ENCODE peak calls at places on chromosomes 2 and 18, in seven cellular contexts. J is mammary epithelial cell, V is SK-N-SH, S is K562, D is neural progenitor cell, N is DND-41, Y is osteoblast. T is an unnamed sample. For H3K9me3, the result is how much of the 10 kb centered on the place peaks cover.

GRCh38 chr2:71608034-71608433 is 154.7 kb downstream of the DYSF start:
- DNase-seq in V (peak), S (no peak), Y (no peak), J (no peak), D (no peak), N (no peak), T (no peak)

GRCh38 chr2:237196866-237197618 is 111.4 kb downstream of the COPS8 start:
- DNase-seq in Y (peak), V (no peak), D (no peak), N (no peak), J (peak), S (peak), T (peak)

GRCh38 chr18:6940451-6940970 is 177.1 kb downstream of the LAMA1 start:
- DNase-seq in N (no peak), S (no peak), Y (no peak), V (no peak), J (no peak), D (no peak), T (no peak)

GRCh38 chr2:10204326-10205200 is 82.0 kb downstream of the RRM2 start:
- DNase-seq in J (no peak), V (peak), Y (peak), S (no peak), D (peak), N (no peak), T (no peak)

GRCh38 chr2:200306969-200307811 is 697 bp downstream of the SPATS2L start:
- DNase-seq in J (peak), V (peak), Y (peak), N (no peak), S (peak), D (peak), T (peak)

GRCh38 chr18:56516769-56517168 is 121.6 kb downstream of the TXNL1 start:
- DNase-seq in D (no peak), N (no peak), Y (peak), J (peak), S (no peak), V (no peak), T (no peak)

GRCh38 chr2:103788346-103788745 is 1026.5 kb downstream of the TMEM182 start:
- DNase-seq in V (no peak), J (no peak), D (peak), S (no peak), Y (no peak), N (no peak), T (no peak)

GRCh38 chr18:34783485-34783884 is 73.4 kb downstream of the DTNA start:
- DNase-seq in Y (peak), D (no peak), S (no peak), J (no peak), N (no peak), V (no peak), T (no peak)

GRCh38 chr2:63668000-63668399 is 79.2 kb downstream of the MDH1 start:
- DNase-seq in V (no peak), N (no peak), J (no peak), D (no peak), Y (no peak), S (no peak), T (no peak)

GRCh38 chr2:3738454-3738853 is 35.1 kb downstream of the DCDC2C start:
- DNase-seq in J (no peak), Y (no peak), S (peak), V (peak), D (peak), N (peak), T (peak)

GRCh38 chr2:240997856-240998705 is at the start of gene SNED1:
- DNase-seq in Y (peak), J (peak), S (peak), V (peak), N (no peak), D (peak), T (peak)

GRCh38 chr2:26946841-26947784 is 23.3 kb upstream of the MAPRE3 start:
- DNase-seq in S (peak), J (peak), D (no peak), V (peak), N (no peak), Y (no peak), T (peak)

GRCh38 chr2:103959174-103960125 is 894.5 kb upstream of the POU3F3 start:
- DNase-seq in N (peak), V (peak), Y (no peak), D (peak), S (peak), J (no peak), T (no peak)

GRCh38 chr2:95032868-95033603 is 7.5 kb downstream of the MAL start:
- DNase-seq in D (no peak), V (no peak), Y (peak), S (no peak), J (no peak), N (no peak), T (no peak)

GRCh38 chr2:88720399-88720798 is 28.9 kb downstream of the RPIA start:
- DNase-seq in J (no peak), Y (no peak), D (no peak), N (no peak), S (no peak), V (no peak), T (no peak)

GRCh38 chr2:216371756-216372702 is at the start of gene MARCHF4:
- DNase-seq in N (peak), J (peak), S (peak), V (peak), Y (peak), D (peak), T (peak)

GRCh38 chr18:45850021-45850420 is 24.5 kb downstream of the SIGLEC15 start:
- DNase-seq in Y (no peak), S (no peak), V (no peak), J (no peak), N (no peak), D (peak), T (no peak)

GRCh38 chr2:232362174-232362913 is 16.2 kb upstream of the ALPP start:
- DNase-seq in N (peak), V (no peak), S (no peak), D (no peak), Y (peak), J (no peak), T (no peak)

GRCh38 chr2:67854103-67854502 is 208.7 kb downstream of the C1D start:
- DNase-seq in V (peak), N (no peak), J (peak), Y (no peak), S (no peak), D (no peak), T (no peak)

GRCh38 chr2:46275995-46276394 is 21.2 kb upstream of the EPAS1 start:
- DNase-seq in V (no peak), S (no peak), J (no peak), D (peak), Y (no peak), N (peak), T (no peak)

GRCh38 chr2:177433402-177433801 is 40.8 kb downstream of the AGPS start:
- DNase-seq in D (no peak), Y (no peak), S (no peak), J (peak), N (no peak), V (no peak), T (no peak)

GRCh38 chr2:119426801-119427395 is 4.8 kb upstream of the TMEM37 start:
- DNase-seq in J (no peak), S (peak), D (no peak), V (no peak), N (no peak), Y (peak), T (peak)

GRCh38 chr2:68807821-68808266 is 63.4 kb downstream of the BMP10 start:
- DNase-seq in V (no peak), Y (no peak), N (peak), S (no peak), D (no peak), J (peak), T (no peak)

GRCh38 chr2:68365087-68365486 is at the start of gene PLEK:
- DNase-seq in D (no peak), S (no peak), N (no peak), V (no peak), Y (no peak), J (no peak), T (no peak)

GRCh38 chr2:172693529-172694185 is 42.0 kb upstream of the RAPGEF4 start:
- DNase-seq in J (no peak), D (no peak), S (no peak), Y (no peak), N (no peak), V (no peak), T (peak)

GRCh38 chr2:7900593-7900992 is 781.3 kb upstream of the ID2 start:
- DNase-seq in S (no peak), D (no peak), V (no peak), J (peak), N (peak), Y (no peak), T (no peak)

GRCh38 chr2:66271777-66272176 is 163.1 kb upstream of the MEIS1 start:
- DNase-seq in Y (no peak), D (no peak), V (no peak), N (no peak), S (no peak), J (no peak), T (no peak)

GRCh38 chr2:130388221-130388907 is 32.5 kb downstream of the PTPN18 start:
- DNase-seq in S (no peak), V (no peak), J (no peak), Y (no peak), D (no peak), N (no peak), T (no peak)

GRCh38 chr2:172256886-172257285 is 154.2 kb upstream of the DLX2 start:
- DNase-seq in J (no peak), Y (peak), V (peak), S (no peak), D (no peak), N (no peak), T (no peak)

GRCh38 chr2:70553584-70554337 is at the start of gene TGFA:
- DNase-seq in Y (peak), D (peak), S (peak), V (peak), J (peak), N (peak), T (peak)

GRCh38 chr2:96860065-96861029 is 2.5 kb upstream of the ANKRD39 start:
- DNase-seq in V (peak), N (peak), J (no peak), Y (peak), S (no peak), D (no peak), T (no peak)

GRCh38 chr18:35460719-35461118 is 37.0 kb downstream of the INO80C start:
- DNase-seq in V (no peak), N (no peak), J (peak), S (no peak), Y (no peak), D (no peak), T (no peak)

GRCh38 chr2:10238991-10239485 is 63.7 kb upstream of the HPCAL1 start:
- DNase-seq in J (no peak), Y (peak), D (no peak), N (no peak), V (no peak), S (no peak), T (no peak)

GRCh38 chr2:75592028-75592427 is 31.3 kb upstream of the EVA1A start:
- DNase-seq in Y (peak), D (no peak), S (no peak), N (no peak), V (no peak), J (peak), T (peak)

GRCh38 chr2:20391951-20392699 is 41.5 kb upstream of the PUM2 start:
- DNase-seq in N (no peak), J (peak), S (peak), V (no peak), Y (no peak), D (no peak), T (peak)

GRCh38 chr2:8496617-8497016 is 185.2 kb upstream of the ID2 start:
- DNase-seq in S (no peak), V (no peak), J (no peak), Y (no peak), D (no peak), N (no peak), T (no peak)

GRCh38 chr2:217650716-217651360 is 352.0 kb downstream of the TNS1 start:
- DNase-seq in D (peak), S (peak), N (peak), J (peak), Y (peak), V (peak), T (peak)

GRCh38 chr2:240137596-240138274 is 1.6 kb upstream of the COPS9 start:
- DNase-seq in V (no peak), N (peak), Y (peak), S (no peak), J (no peak), D (no peak), T (no peak)

GRCh38 chr2:191691016-191691725 is 13.2 kb downstream of the NABP1 start:
- DNase-seq in N (peak), Y (no peak), J (peak), S (peak), D (peak), V (peak), T (no peak)

DNA sequence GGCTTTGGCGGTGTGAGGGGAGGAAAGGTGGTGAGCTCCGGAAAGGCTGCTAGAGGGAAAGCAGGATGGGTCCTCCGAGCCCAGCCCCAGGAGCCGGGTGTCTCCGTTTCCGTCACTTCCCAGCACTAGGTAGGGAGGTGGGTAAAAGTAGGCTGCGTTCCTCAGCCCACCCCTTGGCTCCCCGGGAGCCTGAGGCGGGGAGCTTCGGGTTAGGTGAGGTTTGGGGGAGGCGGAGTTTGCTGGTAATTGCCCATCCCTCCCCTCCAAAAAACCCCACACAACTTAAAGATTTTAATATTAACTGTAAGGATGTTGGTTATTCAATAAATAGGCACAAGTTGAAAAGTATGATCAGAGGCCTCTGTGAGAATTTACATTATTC is 552 bp upstream of the ATF2 start:
- DNase-seq in N (no peak), S (no peak), V (no peak), D (no peak), Y (no peak), J (no peak), T (no peak)
- H2AFZ ChIP-seq in N (peak), S (peak), V (peak), D (peak), Y (peak), J (peak), T (peak)

GRCh38 chr2:35246702-35247101 is 1108.9 kb upstream of the CRIM1 start:
- DNase-seq in Y (no peak), S (no peak), D (no peak), V (no peak), N (no peak), J (no peak), T (no peak)
- H3K9me3 ChIP-seq in Y (under half), S (under half), D (under half), V (under half), N (under half), J (under half), T (under half)

GRCh38 chr18:52486052-52486451 is 146.1 kb downstream of the DCC start:
- DNase-seq in V (no peak), D (no peak), N (no peak), S (no peak), Y (no peak), J (no peak), T (no peak)
- H2AFZ ChIP-seq in V (no peak), D (no peak), N (no peak), S (no peak), Y (no peak), J (no peak), T (no peak)

GRCh38 chr2:219486424-219486959 is 12.2 kb upstream of the GMPPA start:
- DNase-seq in D (peak), Y (no peak), N (no peak), S (no peak), J (no peak), V (no peak), T (no peak)

GRCh38 chr2:219484343-219485200 is 14.1 kb upstream of the GMPPA start:
- DNase-seq in J (no peak), N (no peak), Y (peak), S (no peak), V (no peak), D (peak), T (no peak)

GRCh38 chr2:219482674-219483405 is 15.9 kb upstream of the GMPPA start:
- DNase-seq in N (no peak), D (no peak), V (no peak), J (no peak), Y (no peak), S (no peak), T (no peak)

GRCh38 chr2:219483451-219484342 is 15.0 kb upstream of the GMPPA start:
- DNase-seq in V (no peak), J (no peak), Y (no peak), S (no peak), D (peak), N (no peak), T (no peak)

GRCh38 chr2:219485201-219485580 is 13.5 kb upstream of the GMPPA start:
- DNase-seq in J (no peak), D (no peak), V (no peak), S (no peak), Y (no peak), N (no peak), T (no peak)
- H3K9me3 ChIP-seq in J (under half), D (under half), V (under half), S (under half), Y (under half), N (under half), T (under half)

GRCh38 chr18:7946724-7947377 is 379.7 kb downstream of the PTPRM start:
- DNase-seq in J (peak), Y (peak), V (peak), S (no peak), N (no peak), D (peak), T (peak)
- H2AFZ ChIP-seq in J (peak), Y (peak), V (peak), S (no peak), N (no peak), D (peak), T (peak)

DNA sequence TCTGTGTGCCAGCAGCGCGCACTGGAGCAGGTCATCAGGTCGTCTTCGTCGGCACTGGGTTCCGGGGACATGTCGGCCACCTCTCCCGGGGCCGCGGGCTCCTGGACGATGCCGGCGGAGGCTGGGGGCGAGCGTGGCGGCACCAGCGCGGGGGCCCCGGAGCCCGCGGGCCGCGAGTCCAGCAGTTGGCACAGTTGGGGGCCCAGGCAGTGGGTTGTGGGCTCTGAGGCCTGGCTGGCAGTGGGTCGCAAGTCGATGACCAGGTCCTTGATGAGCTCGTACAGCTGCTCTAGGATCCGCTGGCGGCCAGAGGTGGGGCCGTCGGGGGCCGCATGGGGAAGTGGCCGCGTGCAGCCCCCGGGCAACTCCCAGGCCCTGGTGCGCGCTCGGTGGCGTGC is 300.5 kb downstream of the CCDC74A start:
- DNase-seq in S (no peak), J (no peak), V (no peak), N (no peak), Y (no peak), D (no peak), T (no peak)
- H3K9me3 ChIP-seq in S (under half), J (under half), V (under half), N (under half), Y (under half), D (under half), T (under half)